ENCODE peak calls at places on chromosomes 12 and 14, in nine cellular contexts. C, B, U, P, S, N, Y, W and D are unnamed samples.

GRCh38 chr14:36316131-36316530 is 4.3 kb downstream of the MBIP start:
- DNase-seq in C (no peak), B (no peak), U (no peak), P (no peak), S (no peak), N (no peak), Y (no peak), W (no peak), D (no peak)

GRCh38 chr14:104139460-104140212 is 1.2 kb downstream of the KIF26A start:
- DNase-seq in C (peak), B (no peak), U (peak), P (no peak), S (no peak), N (no peak), Y (peak), W (no peak), D (no peak)

GRCh38 chr14:21505009-21505553 is 6.1 kb downstream of the METTL3 start:
- DNase-seq in C (no peak), B (no peak), U (no peak), P (no peak), S (no peak), N (no peak), Y (no peak), W (no peak), D (no peak)

GRCh38 chr14:90177537-90178189 is 78.7 kb upstream of the PSMC1 start:
- DNase-seq in C (no peak), B (no peak), U (no peak), P (no peak), S (no peak), N (no peak), Y (no peak), W (no peak), D (no peak)

GRCh38 chr12:19440019-19440858 is 947 bp downstream of the AEBP2 start:
- DNase-seq in C (peak), B (peak), U (peak), P (peak), S (peak), N (no peak), Y (peak), W (no peak), D (peak)

GRCh38 chr12:10968765-10969456 is 17.8 kb downstream of the TAS2R50 start:
- DNase-seq in C (no peak), B (no peak), U (no peak), P (peak), S (no peak), N (no peak), Y (peak), W (no peak), D (no peak)

GRCh38 chr14:99636487-99636886 is 8.4 kb upstream of the HHIPL1 start:
- DNase-seq in C (no peak), B (no peak), U (no peak), P (no peak), S (no peak), N (no peak), Y (no peak), W (no peak), D (no peak)

GRCh38 chr12:84276215-84276614 is 636.4 kb downstream of the SLC6A15 start:
- DNase-seq in C (no peak), B (no peak), U (no peak), P (no peak), S (no peak), N (no peak), Y (no peak), W (no peak), D (no peak)

GRCh38 chr12:96150442-96150841 is 43.7 kb upstream of the ELK3 start:
- DNase-seq in C (no peak), B (no peak), U (no peak), P (no peak), S (no peak), N (no peak), Y (no peak), W (no peak), D (no peak)

GRCh38 chr12:113208041-113208934 is 13.0 kb upstream of the TPCN1 start:
- DNase-seq in C (no peak), B (no peak), U (no peak), P (peak), S (no peak), N (no peak), Y (no peak), W (no peak), D (peak)

GRCh38 chr12:75011120-75011519 is 198.5 kb downstream of the KCNC2 start:
- DNase-seq in C (no peak), B (no peak), U (no peak), P (no peak), S (no peak), N (no peak), Y (no peak), W (no peak), D (no peak)

GRCh38 chr14:76498536-76498935 is 122.6 kb downstream of the ESRRB start:
- DNase-seq in C (no peak), B (no peak), U (no peak), P (no peak), S (no peak), N (no peak), Y (no peak), W (no peak), D (no peak)

GRCh38 chr14:59087711-59088110 is 100.8 kb upstream of the DAAM1 start:
- DNase-seq in C (no peak), B (no peak), U (no peak), P (no peak), S (no peak), N (no peak), Y (no peak), W (no peak), D (no peak)

DNA sequence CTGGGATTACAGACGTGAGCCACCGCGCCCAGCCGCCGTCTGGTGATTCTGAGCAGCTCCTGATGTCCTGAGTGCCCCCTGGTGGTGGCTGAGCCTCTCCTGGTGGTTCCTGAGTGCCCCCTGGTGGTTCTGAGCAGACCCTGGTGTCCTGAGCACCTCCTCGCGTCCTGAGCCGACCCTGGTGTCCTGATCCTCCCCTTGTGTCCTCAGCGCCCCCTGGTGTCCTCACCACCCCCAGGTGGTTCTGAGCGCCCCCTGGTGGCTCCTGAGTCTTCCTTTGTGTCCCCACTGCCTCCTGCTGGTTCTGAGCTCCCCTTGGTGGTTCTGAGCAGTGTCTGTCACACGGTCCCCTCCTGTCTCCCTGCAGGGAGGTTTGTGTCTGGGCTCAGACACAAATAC is 1304.9 kb downstream of the TMEM121 start:
- DNase-seq in C (no peak), B (no peak), U (peak), P (no peak), S (peak), N (no peak), Y (no peak), W (no peak), D (peak)
- TF ChIP-seq CTCF in C (no peak), B (no peak), U (peak), P (no peak), S (no peak), N (peak), Y (peak), W (peak), D (peak)

GRCh38 chr14:41037388-41037787 is 569.3 kb upstream of the LRFN5 start:
- DNase-seq in C (no peak), B (no peak), U (no peak), P (no peak), S (no peak), N (no peak), Y (no peak), W (no peak), D (no peak)

GRCh38 chr14:41034969-41035368 is 571.7 kb upstream of the LRFN5 start:
- DNase-seq in C (no peak), B (no peak), U (no peak), P (no peak), S (no peak), N (no peak), Y (no peak), W (no peak), D (no peak)
- TF ChIP-seq CTCF in C (no peak), B (no peak), U (no peak), P (no peak), S (no peak), N (no peak), Y (no peak), W (no peak), D (no peak)

GRCh38 chr14:105168979-105169507 is 467 bp upstream of the JAG2 start:
- DNase-seq in C (no peak), B (no peak), U (peak), P (no peak), S (peak), N (no peak), Y (no peak), W (no peak), D (no peak)
- TF ChIP-seq CTCF in C (peak), B (peak), U (peak), P (peak), S (peak), N (no peak), Y (no peak), W (peak), D (peak)

GRCh38 chr12:102631274-102631673 is 150.9 kb upstream of the IGF1 start:
- DNase-seq in C (no peak), B (no peak), U (no peak), P (peak), S (peak), N (no peak), Y (no peak), W (peak), D (no peak)
- TF ChIP-seq CTCF in C (no peak), B (no peak), U (no peak), P (no peak), S (no peak), N (no peak), Y (no peak), W (no peak), D (no peak)

GRCh38 chr14:34119107-34119858 is 168.4 kb upstream of the EGLN3 start:
- DNase-seq in C (no peak), B (no peak), U (no peak), P (no peak), S (no peak), N (no peak), Y (no peak), W (no peak), D (no peak)

GRCh38 chr14:34124585-34124984 is 173.7 kb upstream of the EGLN3 start:
- DNase-seq in C (no peak), B (no peak), U (no peak), P (no peak), S (no peak), N (no peak), Y (no peak), W (no peak), D (no peak)

GRCh38 chr14:34122650-34123049 is 171.8 kb upstream of the EGLN3 start:
- DNase-seq in C (no peak), B (no peak), U (no peak), P (no peak), S (no peak), N (no peak), Y (no peak), W (no peak), D (no peak)

GRCh38 chr14:34122081-34122480 is 171.2 kb upstream of the EGLN3 start:
- DNase-seq in C (no peak), B (no peak), U (no peak), P (no peak), S (no peak), N (no peak), Y (no peak), W (no peak), D (no peak)

GRCh38 chr14:34120185-34120977 is 169.5 kb upstream of the EGLN3 start:
- DNase-seq in C (no peak), B (no peak), U (peak), P (no peak), S (no peak), N (no peak), Y (no peak), W (no peak), D (no peak)
- TF ChIP-seq CTCF in C (no peak), B (no peak), U (no peak), P (no peak), S (no peak), N (peak), Y (no peak), W (no peak), D (no peak)

GRCh38 chr14:67582061-67582460 is 18.0 kb downstream of the PIGH start:
- DNase-seq in C (no peak), B (no peak), U (no peak), P (no peak), S (no peak), N (no peak), Y (no peak), W (no peak), D (no peak)

GRCh38 chr14:67577909-67578749 is 21.9 kb downstream of the PIGH start:
- DNase-seq in C (no peak), B (no peak), U (no peak), P (no peak), S (no peak), N (no peak), Y (no peak), W (no peak), D (no peak)

GRCh38 chr14:67579040-67579439 is 21.0 kb downstream of the PIGH start:
- DNase-seq in C (no peak), B (no peak), U (no peak), P (no peak), S (no peak), N (no peak), Y (no peak), W (no peak), D (no peak)

GRCh38 chr14:67579636-67580035 is 20.4 kb downstream of the PIGH start:
- DNase-seq in C (no peak), B (no peak), U (no peak), P (no peak), S (no peak), N (no peak), Y (no peak), W (no peak), D (no peak)

DNA sequence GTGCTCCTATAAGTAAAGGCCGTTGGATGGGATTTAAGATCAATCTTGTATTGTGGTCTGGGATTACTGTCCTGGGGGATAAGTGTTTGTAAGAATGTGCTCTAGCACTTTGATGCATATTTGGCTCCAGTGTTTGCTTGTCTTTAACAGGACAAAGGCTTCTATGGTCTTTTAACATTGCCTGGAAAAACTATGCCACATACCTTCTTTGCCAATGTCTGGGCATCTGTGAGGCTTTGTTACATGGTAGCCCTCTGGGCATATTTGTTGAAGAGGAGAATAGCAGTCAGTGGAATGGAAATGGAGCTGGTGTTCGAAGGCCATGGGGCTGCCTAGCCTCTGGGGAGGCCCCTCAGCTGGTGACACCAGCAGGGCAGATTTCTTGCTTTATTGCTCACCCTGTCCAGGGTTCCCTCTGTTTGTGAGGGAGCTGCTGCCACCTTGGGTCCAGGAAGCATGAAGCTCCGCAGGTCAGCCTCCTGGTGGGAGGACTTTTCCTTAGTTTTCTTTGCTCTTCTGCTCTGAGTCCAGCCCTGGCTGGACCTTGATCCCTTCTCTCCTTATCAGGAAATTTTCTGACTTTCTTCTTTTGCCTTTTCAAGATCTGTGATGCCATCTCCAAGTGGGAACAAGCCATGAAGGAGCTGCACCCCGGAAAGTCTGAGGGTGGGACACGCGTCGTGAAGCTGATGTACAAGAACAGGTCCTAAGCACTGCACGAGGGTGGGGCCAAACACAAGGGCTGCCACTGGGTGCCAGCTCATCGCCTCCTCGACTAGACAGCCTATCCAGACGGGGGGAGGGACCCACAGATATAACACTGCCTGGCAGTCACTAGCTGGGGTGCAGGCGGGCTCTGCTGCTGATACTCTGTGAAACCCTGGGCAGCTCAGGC is 19.5 kb downstream of the PIGH start:
- DNase-seq in C (no peak), B (no peak), U (no peak), P (no peak), S (peak), N (no peak), Y (no peak), W (no peak), D (no peak)
- TF ChIP-seq CTCF in C (no peak), B (no peak), U (no peak), P (no peak), S (no peak), N (no peak), Y (no peak), W (no peak), D (no peak)

GRCh38 chr12:127270193-127270592 is 996.8 kb upstream of the TMEM132C start:
- DNase-seq in C (no peak), B (no peak), U (no peak), P (peak), S (peak), N (no peak), Y (no peak), W (no peak), D (no peak)
- TF ChIP-seq CTCF in C (no peak), B (no peak), U (no peak), P (no peak), S (no peak), N (no peak), Y (no peak), W (no peak), D (no peak)